ENCODE peak calls at places on chromosomes 16 and 17, in four cellular contexts. M is left ventricle myocardium inferior, V is transverse colon, C is activated T-helper 1 cell treated with Interleukin-2 at 50 U/mL for 16 hours. T is an unnamed sample.

GRCh38 chr16:57530104-57530522 is 6.3 kb downstream of the CCDC102A start:
- DNase-seq in M (peak), V (peak), C (peak), T (peak)

GRCh38 chr17:7440823-7441174 is 1.5 kb downstream of the FGF11 start:
- DNase-seq in M (peak), V (peak), C (no peak), T (peak)

GRCh38 chr16:89764711-89765201 is 43.4 kb downstream of the ZNF276 start:
- DNase-seq in M (no peak), V (peak), C (peak), T (no peak)

GRCh38 chr17:68961204-68961893 is 6.2 kb upstream of the ABCA8 start:
- DNase-seq in M (peak), V (no peak), C (no peak), T (no peak)

GRCh38 chr17:43224146-43224705 is 4.2 kb downstream of the CCDC200 start:
- DNase-seq in M (no peak), V (no peak), C (no peak), T (no peak)

GRCh38 chr17:65514082-65514481 is 47.4 kb downstream of the AXIN2 start:
- DNase-seq in M (no peak), V (no peak), C (no peak), T (no peak)

GRCh38 chr17:30677550-30678254 is 146.8 kb downstream of the CRLF3 start:
- DNase-seq in M (no peak), V (peak), C (no peak), T (no peak)

GRCh38 chr17:49063652-49064051 is 66.5 kb downstream of the IGF2BP1 start:
- DNase-seq in M (no peak), V (peak), C (no peak), T (no peak)

GRCh38 chr17:67712375-67712774 is 5.4 kb upstream of the NOL11 start:
- DNase-seq in M (no peak), V (no peak), C (no peak), T (no peak)

GRCh38 chr16:22788190-22788530 is 25.8 kb upstream of the HS3ST2 start:
- DNase-seq in M (no peak), V (no peak), C (no peak), T (no peak)

GRCh38 chr16:73131153-73131862 is 83.4 kb upstream of the ZFHX3 start:
- DNase-seq in M (no peak), V (no peak), C (no peak), T (no peak)

GRCh38 chr17:28147026-28147425 is 104.5 kb downstream of the NLK start:
- DNase-seq in M (no peak), V (no peak), C (no peak), T (no peak)

GRCh38 chr17:50618300-50618699 is 16.4 kb upstream of the ABCC3 start:
- DNase-seq in M (no peak), V (no peak), C (no peak), T (no peak)

GRCh38 chr17:73643012-73643845 is 1.0 kb downstream of the SDK2 start:
- DNase-seq in M (peak), V (peak), C (no peak), T (no peak)

GRCh38 chr16:46712911-46713310 is 23.5 kb downstream of the ORC6 start:
- DNase-seq in M (no peak), V (no peak), C (no peak), T (no peak)

GRCh38 chr16:68563631-68564366 is 24.7 kb downstream of the ZFP90 start:
- DNase-seq in M (no peak), V (no peak), C (no peak), T (no peak)

GRCh38 chr17:49527927-49528651 is 33.0 kb downstream of the NGFR start:
- DNase-seq in M (no peak), V (no peak), C (no peak), T (no peak)

GRCh38 chr16:85523602-85524364 is 89.3 kb upstream of the GSE1 start:
- DNase-seq in M (peak), V (no peak), C (no peak), T (peak)

GRCh38 chr16:30066882-30067583 is 1.5 kb downstream of the ALDOA start:
- DNase-seq in M (peak), V (peak), C (no peak), T (no peak)

GRCh38 chr17:74186498-74186897 is 17.0 kb upstream of the RPL38 start:
- DNase-seq in M (no peak), V (no peak), C (no peak), T (no peak)

GRCh38 chr17:5011928-5012327 is 14.2 kb downstream of the KIF1C start:
- DNase-seq in M (no peak), V (no peak), C (no peak), T (no peak)

GRCh38 chr17:8896641-8897635 is 29.5 kb upstream of the PIK3R6 start:
- DNase-seq in M (no peak), V (no peak), C (no peak), T (no peak)

GRCh38 chr17:5042152-5043022 is 7.2 kb upstream of the SLC52A1 start:
- DNase-seq in M (no peak), V (no peak), C (peak), T (no peak)

GRCh38 chr16:13453325-13453724 is 466.6 kb upstream of the ERCC4 start:
- DNase-seq in M (no peak), V (no peak), C (no peak), T (no peak)

GRCh38 chr16:23729503-23730424 is 16.7 kb upstream of the ERN2 start:
- DNase-seq in M (no peak), V (peak), C (no peak), T (no peak)

GRCh38 chr16:61045931-61046330 is 990.3 kb downstream of the CDH8 start:
- DNase-seq in M (no peak), V (no peak), C (no peak), T (no peak)

GRCh38 chr17:7045492-7046126 is 1.7 kb upstream of the SLC16A11 start:
- DNase-seq in M (no peak), V (peak), C (no peak), T (no peak)

GRCh38 chr17:71251936-71252335 is 868.9 kb upstream of the SOX9 start:
- DNase-seq in M (no peak), V (no peak), C (no peak), T (no peak)

GRCh38 chr16:5736209-5736608 is 638.6 kb upstream of the EEF2KMT start:
- DNase-seq in M (no peak), V (no peak), C (no peak), T (no peak)

GRCh38 chr16:71428883-71429282 is 13.0 kb downstream of the TLE7 start:
- DNase-seq in M (no peak), V (no peak), C (no peak), T (no peak)

T was measured in left lung.